ENCODE peak calls at places on chromosomes 7 and 10, in seven cellular contexts. X is stomach, R is GM12878, I is sigmoid colon, Y is SK-N-SH, B is esophagus muscularis mucosa, L is HepG2. J is an unnamed sample.

GRCh38 chr7:80999180-80999579 is 80.3 kb upstream of the SEMA3C start:
- DNase-seq in X (no peak), R (no peak), I (no peak), Y (no peak), B (no peak), L (no peak), J (no peak)

GRCh38 chr7:118076564-118076963 is 107.4 kb upstream of the LSM8 start:
- DNase-seq in X (no peak), R (no peak), I (no peak), Y (no peak), B (no peak), L (no peak), J (no peak)

GRCh38 chr7:134630890-134631289 is 15.8 kb upstream of the BPGM start:
- DNase-seq in X (no peak), R (no peak), I (no peak), Y (no peak), B (no peak), L (no peak), J (no peak)

GRCh38 chr10:2929457-2929856 is 137.9 kb upstream of the PFKP start:
- DNase-seq in X (no peak), R (no peak), I (no peak), Y (no peak), B (no peak), L (no peak), J (no peak)

GRCh38 chr7:154429666-154430404 is 377.6 kb downstream of the DPP6 start:
- DNase-seq in X (no peak), R (no peak), I (no peak), Y (no peak), B (no peak), L (no peak), J (no peak)

GRCh38 chr10:110535958-110536891 is 31.3 kb upstream of the SMC3 start:
- DNase-seq in X (peak; percentile 34), R (peak; percentile 87), I (no peak), Y (no peak), B (peak; percentile 86), L (peak; percentile 20), J (peak; percentile 36)

GRCh38 chr7:157541796-157542668 is 205.2 kb downstream of the DNAJB6 start:
- DNase-seq in X (no peak), R (no peak), I (peak; percentile 34), Y (no peak), B (no peak), L (no peak), J (no peak)

GRCh38 chr7:7274782-7275181 is 92.4 kb downstream of the C1GALT1 start:
- DNase-seq in X (no peak), R (no peak), I (no peak), Y (no peak), B (peak; percentile 39), L (no peak), J (no peak)

GRCh38 chr10:78004215-78005026 is 24.9 kb downstream of the POLR3A start:
- DNase-seq in X (no peak), R (no peak), I (no peak), Y (no peak), B (no peak), L (no peak), J (no peak)

GRCh38 chr7:81013036-81013435 is 94.2 kb upstream of the SEMA3C start:
- DNase-seq in X (no peak), R (no peak), I (no peak), Y (no peak), B (no peak), L (no peak), J (no peak)

GRCh38 chr7:46558482-46559193 is 637.6 kb upstream of the IGFBP3 start:
- DNase-seq in X (no peak), R (no peak), I (no peak), Y (no peak), B (no peak), L (no peak), J (no peak)

GRCh38 chr7:1883834-1884582 is 213.9 kb downstream of the ELFN1 start:
- DNase-seq in X (no peak), R (no peak), I (no peak), Y (no peak), B (no peak), L (no peak), J (no peak)

GRCh38 chr7:113289140-113289740 is 170.9 kb upstream of the SMIM30 start:
- DNase-seq in X (no peak), R (no peak), I (no peak), Y (peak; percentile 42), B (no peak), L (peak; percentile 36), J (no peak)

GRCh38 chr10:91162050-91162494 is 58.4 kb upstream of the PCGF5 start:
- DNase-seq in X (no peak), R (no peak), I (no peak), Y (no peak), B (no peak), L (peak; percentile 6), J (no peak)

GRCh38 chr10:101774589-101775272 is 1.2 kb downstream of the FGF8 start:
- DNase-seq in X (peak; percentile 24), R (no peak), I (peak; percentile 54), Y (peak; percentile 37), B (no peak), L (no peak), J (no peak)

GRCh38 chr10:11578802-11579255 is 32.6 kb downstream of the USP6NL start:
- DNase-seq in X (no peak), R (peak; percentile 73), I (no peak), Y (no peak), B (no peak), L (no peak), J (no peak)

GRCh38 chr7:151485006-151485732 is 34.5 kb downstream of the RHEB start:
- DNase-seq in X (no peak), R (no peak), I (no peak), Y (no peak), B (no peak), L (no peak), J (no peak)

GRCh38 chr10:63798599-63799498 is 277.6 kb downstream of the REEP3 start:
- DNase-seq in X (peak; percentile 72), R (no peak), I (peak; percentile 82), Y (no peak), B (no peak), L (peak; percentile 1), J (peak; percentile 33)
- TF ChIP-seq POLR2AphosphoS5 in X (no peak), R (no peak), I (peak; percentile 56), Y (no peak), B (peak; percentile 43), L (no peak), J (no peak)

GRCh38 chr7:123687727-123688126 is 32.1 kb downstream of the LMOD2 start:
- DNase-seq in X (no peak), R (no peak), I (no peak), Y (no peak), B (no peak), L (no peak), J (no peak)
- H3K36me3 ChIP-seq in X (peaks cover 70% of the 10 kb centered on the region), R (peaks cover 3% of the 10 kb centered on the region), I (peaks cover 71% of the 10 kb centered on the region), Y (peaks cover 90% of the 10 kb centered on the region), B (peaks cover 15% of the 10 kb centered on the region), L (peaks cover 35% of the 10 kb centered on the region), J (peaks cover 17% of the 10 kb centered on the region)

DNA sequence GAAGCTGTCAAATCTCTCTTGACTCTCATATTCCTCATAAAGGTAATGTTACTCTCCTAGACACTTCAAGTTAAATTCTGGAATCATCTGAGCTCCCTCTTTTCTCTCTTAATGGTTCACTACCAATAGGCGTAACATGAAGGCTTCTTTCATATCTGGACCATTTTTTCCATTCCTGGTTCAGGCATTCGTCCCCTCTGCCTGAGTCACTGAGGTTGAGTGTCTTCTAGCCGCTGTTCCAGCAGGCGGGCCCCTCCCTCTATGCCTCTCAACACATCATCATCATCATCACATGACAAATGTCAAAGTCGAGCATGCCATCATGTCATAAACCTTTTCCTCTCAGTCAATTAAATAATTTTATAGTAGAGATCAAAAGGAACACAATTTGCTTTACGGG is 168.8 kb upstream of the ASAH2 start:
- DNase-seq in X (no peak), R (no peak), I (no peak), Y (no peak), B (no peak), L (no peak), J (no peak)
- TF ChIP-seq EP300 in X (no peak), R (no peak), I (no peak), Y (no peak), B (no peak), L (no peak), J (no peak)

GRCh38 chr10:48692748-48693147 is 8.1 kb downstream of the WDFY4 start:
- DNase-seq in X (no peak), R (no peak), I (no peak), Y (no peak), B (peak; percentile 81), L (no peak), J (no peak)

GRCh38 chr10:48690791-48691660 is 6.4 kb downstream of the WDFY4 start:
- DNase-seq in X (no peak), R (no peak), I (no peak), Y (no peak), B (peak; percentile 83), L (no peak), J (no peak)

GRCh38 chr10:48694371-48695030 is 9.8 kb downstream of the WDFY4 start:
- DNase-seq in X (no peak), R (no peak), I (no peak), Y (no peak), B (peak; percentile 81), L (no peak), J (no peak)

GRCh38 chr10:48693206-48693605 is 8.5 kb downstream of the WDFY4 start:
- DNase-seq in X (no peak), R (no peak), I (no peak), Y (no peak), B (peak; percentile 78), L (no peak), J (no peak)

GRCh38 chr10:48691812-48692528 is 7.3 kb downstream of the WDFY4 start:
- DNase-seq in X (no peak), R (no peak), I (no peak), Y (peak; percentile 52), B (peak; percentile 60), L (no peak), J (no peak)
- TF ChIP-seq POLR2AphosphoS5 in X (no peak), R (no peak), I (no peak), Y (no peak), B (no peak), L (no peak), J (no peak)

DNA sequence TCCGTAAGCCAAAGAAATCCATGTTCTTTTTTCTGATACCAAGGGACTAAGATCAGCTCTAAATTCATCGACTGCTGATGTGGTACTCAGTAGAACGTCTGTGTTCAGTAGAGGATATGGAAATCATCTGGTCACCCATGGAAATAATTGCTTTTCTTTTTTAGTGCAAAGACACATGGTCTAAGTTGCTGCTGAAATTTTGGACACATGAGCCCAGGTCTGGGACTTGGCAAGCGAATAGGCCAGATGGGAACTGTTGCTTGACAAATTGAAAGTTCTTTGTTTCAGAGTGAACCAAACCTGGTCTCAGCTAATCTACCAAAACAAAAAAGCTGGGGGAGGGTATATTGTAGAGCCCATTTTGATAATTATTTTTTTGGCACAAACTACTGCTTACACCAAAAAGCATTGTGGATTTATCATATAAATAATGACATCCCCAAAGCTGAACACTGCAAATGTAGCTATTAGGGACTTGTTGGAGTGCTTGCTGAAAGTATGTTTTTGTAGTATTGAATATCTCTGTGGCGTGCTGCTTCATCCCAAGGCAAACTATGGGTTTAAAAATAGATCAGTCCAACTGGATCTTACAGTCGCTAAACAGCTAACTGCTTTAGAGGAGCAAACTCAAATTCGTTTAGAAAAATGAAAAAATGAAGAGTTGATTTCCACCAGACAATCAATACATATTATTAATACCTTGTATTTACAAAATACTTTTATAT is 144.7 kb downstream of the TRIL start:
- DNase-seq in X (no peak), R (peak; percentile 24), I (no peak), Y (no peak), B (no peak), L (no peak), J (peak; percentile 16)
- H3K36me3 ChIP-seq in X (no peaks in the 10 kb centered on the region), R (peaks cover 6% of the 10 kb centered on the region), I (peaks cover 6% of the 10 kb centered on the region), Y (no peaks in the 10 kb centered on the region), B (no peaks in the 10 kb centered on the region), L (no peaks in the 10 kb centered on the region), J (no peaks in the 10 kb centered on the region)

J was measured in transverse colon.